ENCODE peak calls at places on chromosome 15, in five cellular contexts. F is heart right ventricle, V is sigmoid colon, G is endodermal cell, D is IMR-90. P is an unnamed sample.

GRCh38 chr15:87563840-87564239 is 692.7 kb downstream of the NTRK3 start:
- DNase-seq in F (no peak), V (no peak), G (no peak), D (no peak), P (no peak)

GRCh38 chr15:62782100-62782791 is 260.3 kb upstream of the TPM1 start:
- DNase-seq in F (peak; percentile 50), V (peak; percentile 94), G (peak; percentile 83), D (peak; percentile 85), P (peak; percentile 57)

GRCh38 chr15:95626501-95627361 is 703.8 kb upstream of the NR2F2 start:
- DNase-seq in F (peak; percentile 13), V (no peak), G (peak; percentile 61), D (peak; percentile 20), P (no peak)

GRCh38 chr15:25776071-25776740 is 86.9 kb downstream of the ATP10A start:
- DNase-seq in F (no peak), V (no peak), G (no peak), D (no peak), P (no peak)

GRCh38 chr15:63348392-63348791 is 33.3 kb downstream of the CA12 start:
- DNase-seq in F (peak; percentile 52), V (peak; percentile 83), G (no peak), D (peak; percentile 63), P (no peak)

GRCh38 chr15:89499156-89499555 is 2.8 kb upstream of the RHCG start:
- DNase-seq in F (no peak), V (peak; percentile 28), G (peak; percentile 42), D (no peak), P (no peak)

GRCh38 chr15:26628879-26629529 is 143.9 kb downstream of the GABRB3 start:
- DNase-seq in F (peak; percentile 64), V (no peak), G (peak; percentile 88), D (peak; percentile 2), P (no peak)

GRCh38 chr15:67980171-67980570 is 73.9 kb upstream of the PIAS1 start:
- DNase-seq in F (no peak), V (no peak), G (no peak), D (no peak), P (no peak)

GRCh38 chr15:43975326-43975725 is 148.5 kb downstream of the WDR76 start:
- DNase-seq in F (no peak), V (no peak), G (no peak), D (no peak), P (no peak)

GRCh38 chr15:63972801-63973200 is 73.5 kb downstream of the DAPK2 start:
- DNase-seq in F (no peak), V (no peak), G (peak; percentile 67), D (no peak), P (no peak)

GRCh38 chr15:55873024-55873745 is 120.2 kb downstream of the NEDD4 start:
- DNase-seq in F (no peak), V (no peak), G (no peak), D (peak; percentile 13), P (no peak)

GRCh38 chr15:95557226-95558046 is 773.1 kb upstream of the NR2F2 start:
- DNase-seq in F (no peak), V (no peak), G (no peak), D (peak; percentile 95), P (no peak)

GRCh38 chr15:100801256-100801900 is 78.3 kb upstream of the ALDH1A3 start:
- DNase-seq in F (no peak), V (no peak), G (peak; percentile 24), D (no peak), P (no peak)

GRCh38 chr15:55774113-55774970 is 31.4 kb upstream of the PRTG start:
- DNase-seq in F (peak; percentile 17), V (no peak), G (peak; percentile 93), D (peak; percentile 10), P (peak; percentile 61)

GRCh38 chr15:60889506-60889905 is 339.6 kb downstream of the RORA start:
- DNase-seq in F (no peak), V (no peak), G (no peak), D (no peak), P (no peak)

GRCh38 chr15:83919319-83919830 is 265.5 kb downstream of the ADAMTSL3 start:
- DNase-seq in F (no peak), V (no peak), G (no peak), D (no peak), P (peak; percentile 46)

GRCh38 chr15:63605816-63606215 is 8.6 kb downstream of the FBXL22 start:
- DNase-seq in F (no peak), V (no peak), G (no peak), D (no peak), P (peak; percentile 55)

DNA sequence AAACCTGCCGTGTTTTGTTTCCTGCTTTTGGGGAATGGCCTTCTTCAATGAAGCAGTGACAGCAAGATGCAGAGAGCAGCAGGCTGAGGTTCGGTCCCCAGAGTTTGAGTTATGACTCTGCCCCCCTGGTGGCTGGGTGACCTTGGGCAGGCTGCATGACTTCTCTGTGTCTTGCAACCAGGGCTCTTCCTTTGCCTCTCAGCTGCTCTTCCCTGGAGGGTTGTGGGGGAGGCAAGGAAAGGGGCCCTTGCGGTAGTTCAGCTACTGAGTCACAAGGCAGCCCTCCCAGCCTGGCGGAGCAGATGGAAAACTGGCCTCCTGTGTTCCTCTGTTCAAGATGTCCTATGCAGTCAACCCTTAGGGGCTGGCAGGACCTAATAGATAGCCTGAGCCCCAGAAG is 17.1 kb downstream of the CTXND1 start:
- DNase-seq in F (no peak), V (no peak), G (peak; percentile 90), D (peak; percentile 14), P (peak; percentile 53)
- TF ChIP-seq CTCF in F (peak; percentile 33), V (no peak), G (peak; percentile 79), D (peak; percentile 36), P (peak; percentile 37)

GRCh38 chr15:69957175-69957574 is 140.5 kb downstream of the TLE3 start:
- DNase-seq in F (no peak), V (no peak), G (peak; percentile 59), D (no peak), P (no peak)
- TF ChIP-seq CTCF in F (no peak), V (no peak), G (peak; percentile 62), D (no peak), P (no peak)

DNA sequence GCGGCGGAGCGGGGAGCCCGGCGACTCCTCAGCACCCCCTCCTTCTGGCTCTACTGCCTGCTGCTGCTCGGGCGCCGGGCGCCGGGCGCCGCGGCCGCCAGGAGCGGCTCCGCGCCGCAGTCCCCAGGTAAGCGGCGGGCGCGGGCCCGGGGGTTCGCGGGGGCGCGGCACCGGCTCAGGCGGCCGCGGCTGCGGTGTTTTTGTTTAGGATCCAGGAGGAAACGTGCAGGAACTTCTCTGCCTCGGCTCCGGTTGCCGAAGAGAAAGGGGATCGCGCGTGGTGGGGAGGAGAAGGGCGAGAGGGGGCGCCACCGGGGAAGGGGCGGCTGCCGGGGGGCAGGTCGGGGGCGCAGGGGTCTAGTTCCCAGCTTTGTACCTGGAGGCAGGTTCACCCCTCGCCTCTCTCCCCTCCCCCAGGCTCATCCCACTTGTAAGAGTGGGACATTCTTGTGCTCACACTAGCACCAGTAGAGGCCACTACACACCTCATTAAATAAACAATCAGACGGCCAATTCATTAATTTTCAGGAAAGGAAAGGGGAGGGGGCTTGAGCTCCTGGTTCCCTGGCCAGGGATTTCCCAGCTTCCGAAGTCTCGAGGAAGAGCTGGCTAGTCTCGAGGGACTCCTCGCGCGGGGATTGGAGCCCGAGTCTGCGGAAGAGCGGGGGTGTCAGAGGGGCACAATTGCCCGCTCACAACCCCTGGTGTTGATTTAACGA is 575 bp downstream of the NEO1 start:
- DNase-seq in F (peak; percentile 36), V (peak; percentile 72), G (peak; percentile 82), D (peak; percentile 38), P (peak; percentile 46)
- TF ChIP-seq CTCF in F (no peak), V (no peak), G (peak; percentile 54), D (no peak), P (peak; percentile 20)

DNA sequence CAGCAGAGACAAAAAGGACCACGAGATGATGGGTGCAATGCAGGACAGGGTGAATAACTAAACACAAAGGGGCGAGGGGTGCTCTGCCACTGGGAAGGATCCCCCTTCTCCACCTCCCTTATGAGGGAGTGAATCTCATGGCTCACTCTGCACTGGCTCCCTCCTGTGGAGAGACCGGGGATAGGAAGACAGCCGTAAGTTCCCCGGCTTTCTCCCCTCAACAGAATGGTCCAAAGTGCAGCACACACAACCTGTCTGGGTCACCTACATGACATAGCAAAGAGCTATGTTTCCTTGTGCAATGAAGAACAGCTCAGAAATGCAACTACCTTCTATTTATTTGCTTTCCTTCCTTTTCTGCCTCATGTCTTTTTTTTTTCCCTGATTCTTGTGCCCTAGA is 7.8 kb upstream of the ACSBG1 start:
- DNase-seq in F (no peak), V (peak; percentile 36), G (peak; percentile 84), D (no peak), P (no peak)
- TF ChIP-seq CTCF in F (peak; percentile 3), V (no peak), G (peak; percentile 73), D (peak; percentile 42), P (no peak)

GRCh38 chr15:34883633-34884032 is 85.9 kb downstream of the AQR start:
- DNase-seq in F (no peak), V (no peak), G (no peak), D (peak; percentile 16), P (no peak)

GRCh38 chr15:34879112-34879511 is 83.8 kb upstream of the ACTC1 start:
- DNase-seq in F (no peak), V (no peak), G (no peak), D (no peak), P (no peak)

GRCh38 chr15:34886134-34886533 is 83.4 kb downstream of the AQR start:
- DNase-seq in F (no peak), V (no peak), G (no peak), D (peak; percentile 58), P (no peak)

DNA sequence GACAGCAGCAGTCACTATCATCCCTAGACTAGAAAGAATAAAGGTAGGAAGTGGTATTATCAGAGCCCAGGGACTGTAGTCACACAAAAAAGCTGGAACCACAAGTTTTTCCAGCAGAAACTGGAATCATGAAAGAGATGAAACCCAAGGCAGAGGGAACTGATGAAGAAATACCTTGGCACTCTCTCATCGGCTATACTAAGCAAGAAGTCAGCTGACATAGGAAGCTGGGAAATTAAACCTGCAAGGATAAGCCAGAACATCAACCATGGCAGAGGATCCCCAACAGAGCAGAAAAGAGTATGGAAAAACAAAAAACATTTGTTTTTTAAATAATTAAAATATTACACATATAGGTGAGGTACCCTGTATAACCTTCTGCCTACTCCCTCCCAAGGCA is 86.5 kb downstream of the AQR start:
- DNase-seq in F (no peak), V (no peak), G (no peak), D (peak; percentile 28), P (no peak)
- TF ChIP-seq CTCF in F (no peak), V (no peak), G (no peak), D (no peak), P (no peak)

GRCh38 chr15:28975766-28976179 is 90.0 kb downstream of the APBA2 start:
- DNase-seq in F (no peak), V (no peak), G (peak; percentile 83), D (peak; percentile 55), P (peak; percentile 70)
- TF ChIP-seq CTCF in F (peak; percentile 47), V (no peak), G (peak; percentile 97), D (peak; percentile 72), P (peak; percentile 69)

P was measured in GM13976.